ENCODE peak calls at places on chromosome 5, in five cellular contexts. U is AG09309; K is cardiac muscle cell; C is bronchial epithelial cell; J is CD8-positive, alpha-beta T cell. M is an unnamed sample.

GRCh38 chr5:179680014-179680779 is 637 bp downstream of the CBY3 start:
- DNase-seq in K (no peak), J (no peak), C (no peak), U (no peak), M (no peak)

GRCh38 chr5:131209506-131210191 is 38.9 kb downstream of the LYRM7 start:
- DNase-seq in C (no peak), J (peak), U (no peak), K (no peak), M (peak)

GRCh38 chr5:178470693-178471025 is 119.5 kb downstream of the COL23A1 start:
- DNase-seq in K (no peak), C (no peak), J (no peak), U (no peak), M (no peak)

GRCh38 chr5:68053202-68053601 is 162.4 kb upstream of the PIK3R1 start:
- DNase-seq in U (no peak), K (peak), C (peak), J (no peak), M (no peak)

GRCh38 chr5:83983852-83984251 is 263.2 kb upstream of the HAPLN1 start:
- DNase-seq in U (no peak), C (no peak), J (no peak), K (no peak), M (no peak)

GRCh38 chr5:178477224-178478201 is 112.7 kb downstream of the COL23A1 start:
- DNase-seq in U (no peak), K (no peak), C (peak), J (no peak), M (no peak)

GRCh38 chr5:124172389-124173003 is 573.9 kb downstream of the ZNF608 start:
- DNase-seq in C (no peak), K (no peak), J (no peak), U (no peak), M (no peak)

GRCh38 chr5:6780802-6781391 is 67.7 kb downstream of the TENT4A start:
- DNase-seq in C (no peak), K (no peak), U (no peak), J (no peak), M (no peak)

GRCh38 chr5:122896598-122897282 is 51.3 kb downstream of the SNX24 start:
- DNase-seq in C (peak), K (peak), U (no peak), J (no peak), M (no peak)

GRCh38 chr5:50595199-50595598 is 71.2 kb upstream of the PARP8 start:
- DNase-seq in U (peak), C (peak), J (no peak), K (peak), M (no peak)

GRCh38 chr5:107817436-107817835 is 146.7 kb upstream of the EFNA5 start:
- DNase-seq in C (no peak), J (no peak), K (no peak), U (no peak), M (no peak)

GRCh38 chr5:145718956-145719355 is 116.2 kb downstream of the PRELID2 start:
- DNase-seq in C (peak), J (no peak), K (peak), U (no peak), M (no peak)

GRCh38 chr5:113806823-113807222 is 293.3 kb downstream of the YTHDC2 start:
- DNase-seq in K (peak), C (no peak), U (no peak), J (peak), M (no peak)

GRCh38 chr5:56532411-56532935 is 282.9 kb upstream of the MAP3K1 start:
- DNase-seq in C (no peak), J (no peak), U (no peak), K (no peak), M (no peak)

GRCh38 chr5:143302344-143302743 is 101.1 kb downstream of the NR3C1 start:
- DNase-seq in K (no peak), C (peak), U (no peak), J (no peak), M (no peak)

GRCh38 chr5:77945874-77946273 is 169.7 kb upstream of the TBCA start:
- DNase-seq in U (no peak), C (no peak), J (no peak), K (no peak), M (no peak)

GRCh38 chr5:143244990-143245389 is 158.5 kb downstream of the NR3C1 start:
- DNase-seq in K (no peak), C (peak), J (no peak), U (no peak), M (no peak)

GRCh38 chr5:150621301-150621700 is 19.2 kb upstream of the SYNPO start:
- DNase-seq in K (no peak), J (no peak), U (no peak), C (no peak), M (no peak)

GRCh38 chr5:96595300-96596090 is 66.7 kb upstream of the CAST start:
- DNase-seq in C (peak), K (peak), J (no peak), U (no peak), M (no peak)

GRCh38 chr5:150075806-150076205 is 10.5 kb downstream of the CSF1R start:
- DNase-seq in C (no peak), K (no peak), U (no peak), J (no peak), M (no peak)

GRCh38 chr5:117680421-117680820 is 1105.8 kb upstream of the SEMA6A start:
- DNase-seq in C (no peak), J (no peak), U (peak), K (no peak), M (no peak)

GRCh38 chr5:88729476-88730182 is 153.4 kb downstream of the MEF2C start:
- DNase-seq in C (peak), U (peak), K (peak), J (peak), M (peak)
- TF ChIP-seq CTCF in C (peak), U (peak), K (peak), J (peak), M (peak)

GRCh38 chr5:3709058-3709723 is 113.6 kb downstream of the IRX1 start:
- DNase-seq in K (no peak), U (no peak), C (no peak), J (no peak), M (no peak)
- H3K4me3 ChIP-seq in K (no peak), U (no peak), C (no peak), J (no peak), M (no peak)

GRCh38 chr5:97726106-97726505 is 543.1 kb upstream of the RIOK2 start:
- DNase-seq in U (no peak), J (no peak), C (peak), K (no peak), M (no peak)
- TF ChIP-seq CTCF in U (no peak), J (no peak), C (no peak), K (no peak), M (no peak)

GRCh38 chr5:158559643-158560042 is 540.1 kb downstream of the EBF1 start:
- DNase-seq in K (no peak), C (no peak), J (no peak), U (no peak), M (no peak)
- H3K4me3 ChIP-seq in K (no peak), C (no peak), J (no peak), U (no peak), M (peak)

DNA sequence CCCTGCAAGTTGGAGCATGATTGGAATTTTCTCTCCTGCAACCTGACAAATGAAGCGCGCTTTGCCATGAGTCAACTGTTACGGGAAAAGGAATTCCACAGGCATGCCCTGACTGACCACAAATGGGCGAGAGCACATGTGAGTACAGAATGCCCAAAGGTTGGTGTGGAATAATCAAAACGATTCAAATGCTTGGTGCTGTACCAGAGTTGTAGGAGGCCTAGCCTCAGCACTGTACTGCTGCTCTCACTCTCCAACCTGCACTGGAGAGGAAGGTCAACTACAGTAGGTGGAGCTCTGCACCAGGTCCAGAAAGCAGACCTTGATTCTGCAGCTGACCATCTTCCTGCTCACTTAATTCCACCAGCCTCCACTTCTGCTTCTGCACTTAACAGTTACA is 406.9 kb upstream of the ACTBL2 start:
- DNase-seq in C (peak), J (no peak), U (peak), K (peak), M (no peak)
- TF ChIP-seq CTCF in C (peak), J (no peak), U (peak), K (peak), M (peak)

GRCh38 chr5:344668-345067 is 23.2 kb downstream of the AHRR start:
- DNase-seq in C (no peak), K (no peak), U (no peak), J (no peak), M (no peak)
- H3K4me3 ChIP-seq in C (no peak), K (no peak), U (no peak), J (no peak), M (no peak)

GRCh38 chr5:115191439-115192031 is 21.8 kb upstream of the TRIM36 start:
- DNase-seq in U (no peak), C (no peak), J (no peak), K (no peak), M (no peak)
- TF ChIP-seq CTCF in U (no peak), C (no peak), J (no peak), K (no peak), M (no peak)

DNA sequence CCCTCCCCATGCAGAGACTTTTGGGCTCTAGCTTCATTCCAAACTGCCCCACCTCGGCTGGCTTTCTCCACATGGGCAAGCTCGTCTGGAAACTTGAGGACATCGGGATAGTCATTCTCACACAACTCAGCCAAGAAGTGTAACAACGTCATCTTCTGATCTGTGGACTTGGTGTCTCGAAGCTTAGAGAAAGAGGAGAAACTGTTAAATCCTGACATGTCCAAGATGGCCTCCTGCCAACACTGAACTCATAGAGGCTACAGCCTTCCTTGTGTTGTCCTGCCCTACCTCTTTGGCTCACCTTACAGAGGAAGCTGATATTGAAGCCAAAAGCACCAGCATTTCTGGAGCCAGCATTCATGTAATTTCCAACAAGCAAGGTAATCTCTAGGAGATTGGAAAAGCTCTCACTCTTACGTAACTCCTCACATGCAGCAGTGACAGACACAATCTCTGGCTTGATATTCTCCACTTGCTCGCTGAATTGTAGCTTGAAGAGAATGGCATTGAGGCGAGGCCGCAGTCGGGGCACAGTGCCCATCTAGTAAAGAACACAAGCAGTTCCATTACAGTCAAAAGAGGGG is 39.6 kb downstream of the PCDHGC5 start:
- DNase-seq in J (no peak), K (peak), U (no peak), C (peak), M (no peak)
- H3K4me3 ChIP-seq in J (no peak), K (no peak), U (no peak), C (no peak), M (no peak)